ENCODE peak calls at places on chromosome 17, in eight cellular contexts. One of them, this sample, is unnamed.

GRCh38 chr17:48215583-48216139 is 108.1 kb downstream of the SNX11 start:
- DNase-seq in A549: peak
- DNase-seq in AG04449: no peak
- DNase-seq in fibroblast of mammary gland: peak
- DNase-seq in upper lobe of right lung: no peak
- DNase-seq in epithelial cell of proximal tubule: no peak
- DNase-seq in hepatocyte: peak
- DNase-seq in mucosa of descending colon: no peak
- DNase-seq in this sample: peak

GRCh38 chr17:8941980-8942617 is 23.4 kb downstream of the PIK3R5 start:
- DNase-seq in A549: no peak
- DNase-seq in AG04449: no peak
- DNase-seq in fibroblast of mammary gland: no peak
- DNase-seq in upper lobe of right lung: no peak
- DNase-seq in epithelial cell of proximal tubule: no peak
- DNase-seq in hepatocyte: no peak
- DNase-seq in mucosa of descending colon: no peak
- DNase-seq in this sample: no peak

GRCh38 chr17:14214271-14214670 is 22.4 kb downstream of the CDRT15 start:
- DNase-seq in A549: no peak
- DNase-seq in AG04449: no peak
- DNase-seq in fibroblast of mammary gland: peak
- DNase-seq in upper lobe of right lung: no peak
- DNase-seq in epithelial cell of proximal tubule: no peak
- DNase-seq in hepatocyte: no peak
- DNase-seq in mucosa of descending colon: no peak
- DNase-seq in this sample: no peak

GRCh38 chr17:19757536-19758180 is 9.6 kb upstream of the ALDH3A1 start:
- DNase-seq in A549: no peak
- DNase-seq in AG04449: no peak
- DNase-seq in fibroblast of mammary gland: no peak
- DNase-seq in upper lobe of right lung: no peak
- DNase-seq in epithelial cell of proximal tubule: no peak
- DNase-seq in hepatocyte: no peak
- DNase-seq in mucosa of descending colon: no peak
- DNase-seq in this sample: no peak

GRCh38 chr17:67532326-67532871 is 155.3 kb downstream of the PITPNC1 start:
- DNase-seq in A549: no peak
- DNase-seq in AG04449: no peak
- DNase-seq in fibroblast of mammary gland: no peak
- DNase-seq in upper lobe of right lung: no peak
- DNase-seq in epithelial cell of proximal tubule: no peak
- DNase-seq in hepatocyte: no peak
- DNase-seq in mucosa of descending colon: no peak
- DNase-seq in this sample: peak

GRCh38 chr17:17060001-17060929 is 18.0 kb downstream of the MPRIP start:
- DNase-seq in A549: no peak
- DNase-seq in AG04449: no peak
- DNase-seq in fibroblast of mammary gland: no peak
- DNase-seq in upper lobe of right lung: peak
- DNase-seq in epithelial cell of proximal tubule: no peak
- DNase-seq in hepatocyte: no peak
- DNase-seq in mucosa of descending colon: peak
- DNase-seq in this sample: no peak

GRCh38 chr17:60506312-60506711 is 19.7 kb downstream of the APPBP2 start:
- DNase-seq in A549: peak
- DNase-seq in AG04449: peak
- DNase-seq in fibroblast of mammary gland: peak
- DNase-seq in upper lobe of right lung: no peak
- DNase-seq in epithelial cell of proximal tubule: peak
- DNase-seq in hepatocyte: peak
- DNase-seq in mucosa of descending colon: no peak
- DNase-seq in this sample: peak

GRCh38 chr17:38430822-38431221 is 2.6 kb downstream of the ARHGAP23 start:
- DNase-seq in A549: no peak
- DNase-seq in AG04449: no peak
- DNase-seq in fibroblast of mammary gland: no peak
- DNase-seq in upper lobe of right lung: no peak
- DNase-seq in epithelial cell of proximal tubule: no peak
- DNase-seq in hepatocyte: no peak
- DNase-seq in mucosa of descending colon: no peak
- DNase-seq in this sample: no peak

GRCh38 chr17:4892499-4893221 is 6.7 kb upstream of the C17orf107 start:
- DNase-seq in A549: no peak
- DNase-seq in AG04449: no peak
- DNase-seq in fibroblast of mammary gland: no peak
- DNase-seq in upper lobe of right lung: no peak
- DNase-seq in epithelial cell of proximal tubule: no peak
- DNase-seq in hepatocyte: no peak
- DNase-seq in mucosa of descending colon: no peak
- DNase-seq in this sample: no peak

GRCh38 chr17:19796457-19796856 is 48.4 kb upstream of the ALDH3A1 start:
- DNase-seq in A549: no peak
- DNase-seq in AG04449: no peak
- DNase-seq in fibroblast of mammary gland: no peak
- DNase-seq in upper lobe of right lung: no peak
- DNase-seq in epithelial cell of proximal tubule: no peak
- DNase-seq in hepatocyte: no peak
- DNase-seq in mucosa of descending colon: no peak
- DNase-seq in this sample: no peak

GRCh38 chr17:56603486-56604238 is 10.2 kb downstream of the NOG start:
- DNase-seq in A549: no peak
- DNase-seq in AG04449: no peak
- DNase-seq in fibroblast of mammary gland: no peak
- DNase-seq in upper lobe of right lung: no peak
- DNase-seq in epithelial cell of proximal tubule: no peak
- DNase-seq in hepatocyte: no peak
- DNase-seq in mucosa of descending colon: no peak
- DNase-seq in this sample: no peak

GRCh38 chr17:39863918-39864746 is at the start of gene IKZF3:
- DNase-seq in A549: peak
- DNase-seq in AG04449: no peak
- DNase-seq in fibroblast of mammary gland: peak
- DNase-seq in upper lobe of right lung: peak
- DNase-seq in epithelial cell of proximal tubule: no peak
- DNase-seq in hepatocyte: peak
- DNase-seq in mucosa of descending colon: peak
- DNase-seq in this sample: peak

GRCh38 chr17:48100591-48101011 is 677 bp downstream of the CBX1 start:
- DNase-seq in A549: peak
- DNase-seq in AG04449: no peak
- DNase-seq in fibroblast of mammary gland: peak
- DNase-seq in upper lobe of right lung: peak
- DNase-seq in epithelial cell of proximal tubule: no peak
- DNase-seq in hepatocyte: peak
- DNase-seq in mucosa of descending colon: peak
- DNase-seq in this sample: peak

GRCh38 chr17:77601054-77601979 is 357.2 kb upstream of the TNRC6C start:
- DNase-seq in A549: no peak
- DNase-seq in AG04449: no peak
- DNase-seq in fibroblast of mammary gland: no peak
- DNase-seq in upper lobe of right lung: peak
- DNase-seq in epithelial cell of proximal tubule: no peak
- DNase-seq in hepatocyte: no peak
- DNase-seq in mucosa of descending colon: no peak
- DNase-seq in this sample: no peak

GRCh38 chr17:68987966-68988365 is 32.8 kb upstream of the ABCA8 start:
- DNase-seq in A549: no peak
- DNase-seq in AG04449: no peak
- DNase-seq in fibroblast of mammary gland: no peak
- DNase-seq in upper lobe of right lung: no peak
- DNase-seq in epithelial cell of proximal tubule: no peak
- DNase-seq in hepatocyte: no peak
- DNase-seq in mucosa of descending colon: no peak
- DNase-seq in this sample: no peak
- TF ChIP-seq CTCF in A549: no peak
- TF ChIP-seq CTCF in AG04449: no peak
- TF ChIP-seq CTCF in fibroblast of mammary gland: no peak
- TF ChIP-seq CTCF in upper lobe of right lung: no peak
- TF ChIP-seq CTCF in epithelial cell of proximal tubule: no peak
- TF ChIP-seq CTCF in hepatocyte: no peak
- TF ChIP-seq CTCF in mucosa of descending colon: no peak
- TF ChIP-seq CTCF in this sample: no peak

GRCh38 chr17:31492206-31492605 is 100.7 kb downstream of the RAB11FIP4 start:
- DNase-seq in A549: no peak
- DNase-seq in AG04449: no peak
- DNase-seq in fibroblast of mammary gland: no peak
- DNase-seq in upper lobe of right lung: no peak
- DNase-seq in epithelial cell of proximal tubule: no peak
- DNase-seq in hepatocyte: no peak
- DNase-seq in mucosa of descending colon: no peak
- DNase-seq in this sample: no peak

GRCh38 chr17:31491794-31492171 is 100.3 kb downstream of the RAB11FIP4 start:
- DNase-seq in A549: no peak
- DNase-seq in AG04449: no peak
- DNase-seq in fibroblast of mammary gland: no peak
- DNase-seq in upper lobe of right lung: no peak
- DNase-seq in epithelial cell of proximal tubule: no peak
- DNase-seq in hepatocyte: no peak
- DNase-seq in mucosa of descending colon: no peak
- DNase-seq in this sample: no peak

GRCh38 chr17:31490019-31490383 is 98.5 kb downstream of the RAB11FIP4 start:
- DNase-seq in A549: no peak
- DNase-seq in AG04449: no peak
- DNase-seq in fibroblast of mammary gland: no peak
- DNase-seq in upper lobe of right lung: no peak
- DNase-seq in epithelial cell of proximal tubule: no peak
- DNase-seq in hepatocyte: no peak
- DNase-seq in mucosa of descending colon: no peak
- DNase-seq in this sample: no peak

GRCh38 chr17:31489295-31490018 is 98.0 kb downstream of the RAB11FIP4 start:
- DNase-seq in A549: no peak
- DNase-seq in AG04449: no peak
- DNase-seq in fibroblast of mammary gland: no peak
- DNase-seq in upper lobe of right lung: peak
- DNase-seq in epithelial cell of proximal tubule: no peak
- DNase-seq in hepatocyte: peak
- DNase-seq in mucosa of descending colon: peak
- DNase-seq in this sample: no peak

DNA sequence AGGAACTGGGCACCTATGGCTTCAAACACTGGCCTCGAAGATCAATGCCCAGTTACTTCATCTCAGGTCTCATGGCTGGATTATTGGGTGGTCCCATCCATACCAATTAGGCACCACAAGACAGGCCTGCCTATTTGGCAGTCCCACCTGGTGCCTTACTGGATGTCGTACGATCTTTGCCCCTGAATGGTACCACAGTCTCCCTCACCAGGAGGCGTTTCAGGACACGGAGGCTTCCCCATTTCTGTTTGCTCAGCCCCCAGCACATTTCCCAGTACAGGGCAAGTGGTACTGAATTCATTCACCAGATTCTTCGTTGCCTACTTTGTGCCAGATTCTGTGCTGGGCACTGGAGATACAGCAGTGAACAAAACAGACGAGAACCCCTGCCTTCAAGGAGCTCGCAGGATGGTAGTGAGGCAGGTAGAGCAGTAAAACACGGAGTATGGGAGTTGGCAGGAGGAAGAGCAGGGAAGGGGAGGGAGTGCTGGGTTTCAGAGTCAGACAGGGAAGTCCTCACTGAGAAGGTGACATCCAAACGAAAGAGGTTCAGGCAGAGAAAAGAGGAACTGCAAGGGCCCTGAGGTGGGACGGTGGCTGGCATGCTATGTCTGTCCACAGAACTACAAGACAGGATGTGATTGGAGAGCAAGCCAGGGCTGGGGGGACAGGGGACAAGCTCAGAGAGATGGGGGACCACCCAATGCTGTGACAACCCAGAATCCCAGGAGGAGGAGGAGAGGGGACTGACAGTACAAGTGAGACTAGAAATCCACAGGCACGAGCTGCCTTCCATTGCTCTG is 99.7 kb downstream of the RAB11FIP4 start:
- DNase-seq in A549: no peak
- DNase-seq in AG04449: no peak
- DNase-seq in fibroblast of mammary gland: no peak
- DNase-seq in upper lobe of right lung: no peak
- DNase-seq in epithelial cell of proximal tubule: no peak
- DNase-seq in hepatocyte: no peak
- DNase-seq in mucosa of descending colon: no peak
- DNase-seq in this sample: no peak
- H3K4me3 ChIP-seq in A549: no peak
- H3K4me3 ChIP-seq in AG04449: no peak
- H3K4me3 ChIP-seq in fibroblast of mammary gland: no peak
- H3K4me3 ChIP-seq in upper lobe of right lung: no peak
- H3K4me3 ChIP-seq in epithelial cell of proximal tubule: no peak
- H3K4me3 ChIP-seq in hepatocyte: no peak
- H3K4me3 ChIP-seq in mucosa of descending colon: no peak
- H3K4me3 ChIP-seq in this sample: no peak

DNA sequence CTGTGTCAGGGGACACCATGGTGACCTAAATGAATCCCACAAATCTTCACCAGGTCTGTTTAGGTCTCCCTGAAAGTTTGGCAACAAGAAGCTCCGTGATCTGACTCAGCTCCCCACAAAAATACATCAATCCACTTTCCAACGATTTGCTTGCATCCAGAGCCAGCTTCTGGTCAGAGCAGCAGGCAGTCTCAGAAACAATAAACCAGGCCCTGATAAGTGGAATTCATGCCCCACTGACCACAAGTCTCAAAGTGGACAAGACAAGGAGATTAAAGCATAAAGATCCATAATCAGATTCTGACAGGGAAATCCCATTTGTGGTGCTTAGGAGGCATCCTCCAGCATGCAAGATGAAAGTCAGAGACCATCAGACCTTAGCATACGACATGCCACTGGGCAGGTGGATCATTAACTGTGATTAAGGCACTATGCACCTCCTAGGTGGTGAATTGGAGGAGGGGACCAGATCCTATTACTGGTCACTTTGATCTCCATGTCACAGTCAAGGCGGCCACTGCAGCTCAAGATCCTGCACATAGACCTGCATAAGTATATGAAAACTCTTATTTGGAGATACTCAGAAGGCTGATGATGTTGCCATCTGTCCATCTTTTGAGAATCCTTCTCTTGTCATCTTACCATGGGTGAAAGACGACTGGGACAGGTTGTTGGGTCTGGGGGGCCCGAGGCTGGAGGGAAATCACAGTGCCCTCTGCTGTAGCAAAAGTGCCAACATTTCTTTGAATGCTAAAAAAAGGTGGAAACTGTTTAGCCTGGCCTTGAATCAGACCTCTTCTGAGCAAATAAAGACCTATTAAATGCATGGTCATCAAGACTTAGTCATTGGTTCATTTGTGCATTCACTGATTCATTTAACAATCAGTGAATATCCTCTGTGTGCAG is 309.2 kb upstream of the CCL2 start:
- DNase-seq in A549: no peak
- DNase-seq in AG04449: no peak
- DNase-seq in fibroblast of mammary gland: no peak
- DNase-seq in upper lobe of right lung: no peak
- DNase-seq in epithelial cell of proximal tubule: no peak
- DNase-seq in hepatocyte: no peak
- DNase-seq in mucosa of descending colon: no peak
- DNase-seq in this sample: no peak
- TF ChIP-seq CTCF in A549: no peak
- TF ChIP-seq CTCF in AG04449: no peak
- TF ChIP-seq CTCF in fibroblast of mammary gland: no peak
- TF ChIP-seq CTCF in upper lobe of right lung: no peak
- TF ChIP-seq CTCF in epithelial cell of proximal tubule: no peak
- TF ChIP-seq CTCF in hepatocyte: no peak
- TF ChIP-seq CTCF in mucosa of descending colon: no peak
- TF ChIP-seq CTCF in this sample: no peak

GRCh38 chr17:79500738-79501533 is 109.9 kb downstream of the RBFOX3 start:
- DNase-seq in A549: no peak
- DNase-seq in AG04449: no peak
- DNase-seq in fibroblast of mammary gland: no peak
- DNase-seq in upper lobe of right lung: no peak
- DNase-seq in epithelial cell of proximal tubule: no peak
- DNase-seq in hepatocyte: peak
- DNase-seq in mucosa of descending colon: no peak
- DNase-seq in this sample: no peak
- H3K4me3 ChIP-seq in A549: no peak
- H3K4me3 ChIP-seq in AG04449: no peak
- H3K4me3 ChIP-seq in fibroblast of mammary gland: no peak
- H3K4me3 ChIP-seq in upper lobe of right lung: no peak
- H3K4me3 ChIP-seq in epithelial cell of proximal tubule: no peak
- H3K4me3 ChIP-seq in hepatocyte: no peak
- H3K4me3 ChIP-seq in mucosa of descending colon: no peak
- H3K4me3 ChIP-seq in this sample: no peak